ENCODE peak calls at places on chromosome 7, in five cellular contexts. Y is thyroid gland, W is WTC11, B is ascending aorta, Z is fibroblast of pulmonary artery. E is an unnamed sample.

GRCh38 chr7:44565795-44566559 is 7.7 kb downstream of the DDX56 start:
- DNase-seq in Y (no peak), W (no peak), B (no peak), Z (no peak), E (no peak)

GRCh38 chr7:16491148-16491547 is 25.6 kb upstream of the SOSTDC1 start:
- DNase-seq in Y (no peak), W (no peak), B (no peak), Z (no peak), E (peak)

GRCh38 chr7:82358009-82358578 is 85.5 kb downstream of the CACNA2D1 start:
- DNase-seq in Y (no peak), W (no peak), B (no peak), Z (no peak), E (no peak)

GRCh38 chr7:5428470-5429252 is 5.0 kb upstream of the TNRC18 start:
- DNase-seq in Y (peak), W (peak), B (no peak), Z (peak), E (peak)

GRCh38 chr7:140403878-140404564 is at the start of gene RAB19:
- DNase-seq in Y (peak), W (peak), B (no peak), Z (no peak), E (peak)

GRCh38 chr7:13990984-13991790 is 1.7 kb upstream of the ETV1 start:
- DNase-seq in Y (peak), W (peak), B (peak), Z (peak), E (peak)

GRCh38 chr7:64180989-64181388 is 26.0 kb upstream of the ZNF735 start:
- DNase-seq in Y (no peak), W (no peak), B (no peak), Z (peak), E (peak)

GRCh38 chr7:92904292-92905131 is 68.1 kb upstream of the CDK6 start:
- DNase-seq in Y (no peak), W (no peak), B (no peak), Z (peak), E (peak)

GRCh38 chr7:139595806-139596205 is 72.3 kb downstream of the CLEC2L start:
- DNase-seq in Y (no peak), W (no peak), B (no peak), Z (no peak), E (no peak)

GRCh38 chr7:40348126-40348728 is 213.4 kb downstream of the SUGCT start:
- DNase-seq in Y (no peak), W (no peak), B (no peak), Z (peak), E (no peak)

GRCh38 chr7:103833401-103833800 is 156.1 kb downstream of the RELN start:
- DNase-seq in Y (no peak), W (no peak), B (no peak), Z (no peak), E (peak)

GRCh38 chr7:121501566-121501965 is 105.5 kb upstream of the FAM3C start:
- DNase-seq in Y (no peak), W (no peak), B (no peak), Z (no peak), E (no peak)

GRCh38 chr7:33614357-33615132 is 290.8 kb upstream of the BMPER start:
- DNase-seq in Y (no peak), W (no peak), B (no peak), Z (no peak), E (peak)

GRCh38 chr7:151493083-151493482 is 26.6 kb downstream of the RHEB start:
- DNase-seq in Y (no peak), W (no peak), B (no peak), Z (no peak), E (no peak)

GRCh38 chr7:41688012-41688625 is 14.8 kb downstream of the INHBA start:
- DNase-seq in Y (no peak), W (no peak), B (no peak), Z (no peak), E (no peak)

GRCh38 chr7:16851829-16852228 is 30.0 kb downstream of the AGR3 start:
- DNase-seq in Y (no peak), W (no peak), B (no peak), Z (no peak), E (peak)

GRCh38 chr7:20785211-20786048 is 1.3 kb downstream of the SP8 start:
- DNase-seq in Y (peak), W (peak), B (no peak), Z (no peak), E (peak)

DNA sequence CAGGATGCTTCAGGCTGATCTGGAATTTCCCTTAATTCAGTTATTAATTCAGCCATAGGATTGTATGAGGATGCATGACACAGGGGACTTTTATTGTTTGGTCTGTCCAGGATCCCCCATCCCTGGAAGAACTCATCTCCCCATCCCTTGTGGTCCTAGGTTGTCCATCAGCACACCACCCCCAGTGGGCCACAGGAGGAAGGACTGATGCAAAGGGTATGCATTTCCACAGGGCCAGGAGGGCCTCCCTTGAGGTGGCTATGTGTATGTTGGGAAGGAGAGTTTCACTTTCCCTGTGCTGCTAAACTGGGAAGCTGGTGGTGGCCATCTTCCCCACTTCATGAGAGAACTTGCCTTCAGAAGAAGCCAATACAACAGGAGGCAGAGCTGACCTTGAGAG is 44.6 kb upstream of the GRB10 start:
- DNase-seq in Y (no peak), W (no peak), B (no peak), Z (no peak), E (no peak)
- TF ChIP-seq CTCF in Y (no peak), W (no peak), B (no peak), Z (no peak), E (no peak)

GRCh38 chr7:148495614-148496013 is 95.0 kb upstream of the C7orf33 start:
- DNase-seq in Y (no peak), W (no peak), B (no peak), Z (no peak), E (no peak)
- TF ChIP-seq CTCF in Y (no peak), W (no peak), B (no peak), Z (no peak), E (no peak)

DNA sequence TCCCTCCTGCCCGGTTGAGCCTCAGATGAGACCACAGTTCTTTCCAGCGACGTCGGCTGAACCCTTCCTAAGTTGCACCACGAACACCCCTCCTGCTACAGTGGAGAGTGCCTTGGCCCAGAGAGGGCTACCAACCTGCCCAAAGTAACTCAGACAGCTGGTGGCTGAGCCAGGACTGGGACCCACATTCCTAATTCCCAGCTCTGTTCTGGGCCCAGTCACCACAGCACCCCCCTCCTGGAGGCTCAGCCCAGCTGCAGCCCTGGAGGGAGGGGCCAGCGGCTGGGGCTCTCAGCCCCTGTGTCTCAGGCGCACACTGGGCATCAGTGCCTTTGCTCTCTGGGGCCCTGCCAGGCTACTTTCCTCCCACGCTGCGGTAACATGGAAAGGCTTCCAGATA is 10.6 kb downstream of the ATP6V1F start:
- DNase-seq in Y (no peak), W (no peak), B (no peak), Z (no peak), E (no peak)
- TF ChIP-seq CTCF in Y (no peak), W (no peak), B (no peak), Z (no peak), E (no peak)

DNA sequence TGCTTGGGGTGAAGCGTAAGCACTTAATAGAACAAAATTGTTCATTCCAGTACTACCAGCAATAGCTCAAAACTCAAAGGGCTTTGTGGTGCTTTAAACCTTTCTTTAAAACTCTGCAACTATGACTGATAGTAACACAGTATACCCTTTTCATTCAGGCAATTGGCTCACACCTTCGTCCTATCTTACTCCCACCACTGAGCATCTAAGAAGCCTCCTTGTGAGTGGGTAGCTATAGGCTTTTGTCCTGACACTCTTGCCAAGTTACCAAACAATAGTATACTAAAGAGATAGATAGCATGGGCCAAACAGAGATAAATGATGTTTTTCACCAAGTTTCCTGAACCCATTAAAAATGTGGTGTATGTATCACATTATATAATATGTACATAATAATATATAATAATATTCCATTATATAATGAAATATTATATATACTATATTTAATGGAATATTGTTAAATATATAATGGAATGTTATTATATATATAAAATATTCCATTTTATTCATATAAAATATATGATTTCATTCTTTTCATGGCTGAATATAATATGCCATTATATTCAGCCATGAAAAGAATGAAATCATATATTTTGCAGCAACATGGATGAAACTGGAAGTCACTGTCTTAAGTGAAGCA is 96.2 kb downstream of the TES start:
- DNase-seq in Y (no peak), W (no peak), B (no peak), Z (no peak), E (no peak)
- TF ChIP-seq CTCF in Y (no peak), W (no peak), B (no peak), Z (no peak), E (no peak)

GRCh38 chr7:24319209-24319608 is 35.2 kb downstream of the NPY start:
- DNase-seq in Y (no peak), W (no peak), B (no peak), Z (no peak), E (no peak)
- TF ChIP-seq CTCF in Y (no peak), W (no peak), B (no peak), Z (no peak), E (no peak)

GRCh38 chr7:520503-521161 is 986 bp upstream of the PDGFA start:
- DNase-seq in Y (no peak), W (peak), B (no peak), Z (peak), E (no peak)
- TF ChIP-seq CTCF in Y (no peak), W (no peak), B (no peak), Z (no peak), E (peak)

DNA sequence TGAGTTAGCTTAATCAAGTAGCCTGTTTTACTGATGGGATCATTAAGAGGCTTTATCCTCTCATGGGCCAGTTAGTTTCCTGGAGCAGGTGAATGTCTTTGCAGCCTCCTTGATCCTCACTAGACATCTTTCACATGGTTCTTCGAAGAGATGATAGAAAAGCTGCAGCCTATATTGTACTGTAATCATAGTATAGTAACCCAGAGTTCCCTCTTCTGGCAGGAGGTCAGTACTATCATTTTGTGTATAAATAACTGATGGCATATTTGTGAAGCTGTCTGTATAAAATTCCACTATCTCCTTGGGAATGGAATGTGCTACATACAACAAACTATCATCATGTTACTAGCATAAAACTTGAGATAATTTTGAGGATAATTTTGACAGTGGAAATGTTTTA is 123.8 kb upstream of the PRPS1L1 start:
- DNase-seq in Y (no peak), W (no peak), B (no peak), Z (peak), E (no peak)
- TF ChIP-seq CTCF in Y (no peak), W (no peak), B (no peak), Z (peak), E (no peak)

E was measured in epithelial cell of esophagus.